ENCODE peak calls at places on chromosome 15, in nine cellular contexts. F is heart right ventricle, M is mesothelial cell of epicardium, G is psoas muscle, J is GM20000, N is sigmoid colon, Z is upper lobe of right lung, U is neural progenitor cell, C is uterus. V is an unnamed sample.

GRCh38 chr15:68995754-68996141 is 18.7 kb upstream of the NOX5 start:
- DNase-seq in Z (no peak), C (no peak), U (no peak), J (no peak), N (no peak), G (no peak), F (no peak), M (no peak), V (no peak)

GRCh38 chr15:55899537-55899936 is 93.9 kb downstream of the NEDD4 start:
- DNase-seq in M (no peak), C (no peak), N (no peak), F (no peak), G (no peak), Z (no peak), J (no peak), U (no peak), V (no peak)

GRCh38 chr15:73822998-73823397 is 50.4 kb upstream of the TBC1D21 start:
- DNase-seq in G (no peak), U (peak; percentile 76), M (no peak), Z (no peak), J (no peak), C (no peak), N (no peak), F (no peak), V (no peak)

GRCh38 chr15:74787251-74788041 is 5.6 kb downstream of the CSK start:
- DNase-seq in Z (peak; percentile 91), M (no peak), N (peak; percentile 83), G (peak; percentile 57), C (no peak), U (peak; percentile 80), J (peak; percentile 84), F (no peak), V (peak; percentile 94)

GRCh38 chr15:40787344-40787841 is 17.6 kb downstream of the C15orf62 start:
- DNase-seq in G (no peak), M (no peak), Z (peak; percentile 73), J (no peak), F (no peak), N (peak; percentile 61), U (no peak), C (no peak), V (no peak)

GRCh38 chr15:80059786-80060489 is 462 bp downstream of the ZFAND6 start:
- DNase-seq in F (peak; percentile 12), G (peak; percentile 82), C (no peak), Z (no peak), N (peak; percentile 68), M (no peak), U (peak; percentile 90), J (peak; percentile 90), V (no peak)

GRCh38 chr15:95365615-95366107 is 964.8 kb upstream of the NR2F2 start:
- DNase-seq in M (no peak), J (no peak), G (no peak), N (no peak), C (peak; percentile 43), U (no peak), Z (no peak), F (peak; percentile 65), V (peak; percentile 20)

GRCh38 chr15:88648357-88649214 is 9.8 kb downstream of the ISG20 start:
- DNase-seq in F (no peak), N (peak; percentile 60), M (no peak), C (peak; percentile 20), U (no peak), Z (no peak), J (no peak), G (no peak), V (no peak)

GRCh38 chr15:101017935-101018849 is 99.0 kb downstream of the LRRK1 start:
- DNase-seq in Z (no peak), F (peak; percentile 2), N (peak; percentile 43), C (peak; percentile 8), J (no peak), U (no peak), M (no peak), G (no peak), V (no peak)

GRCh38 chr15:36506733-36507356 is 72.6 kb upstream of the CDIN1 start:
- DNase-seq in C (no peak), N (no peak), F (no peak), G (no peak), U (no peak), J (no peak), M (no peak), Z (no peak), V (no peak)

GRCh38 chr15:41936649-41937567 is 35.4 kb downstream of the EHD4 start:
- DNase-seq in F (peak; percentile 69), Z (no peak), U (no peak), J (peak; percentile 55), G (peak; percentile 51), C (peak; percentile 65), M (no peak), N (no peak), V (no peak)

GRCh38 chr15:62848631-62849050 is 193.9 kb upstream of the TPM1 start:
- DNase-seq in J (no peak), F (no peak), N (peak; percentile 29), Z (no peak), C (no peak), G (no peak), M (no peak), U (no peak), V (no peak)

GRCh38 chr15:62363913-62364312 is 198.8 kb upstream of the C2CD4B start:
- DNase-seq in N (no peak), C (no peak), U (no peak), M (no peak), G (no peak), Z (no peak), J (no peak), F (no peak), V (no peak)

GRCh38 chr15:79478108-79478507 is 46.0 kb downstream of the MINAR1 start:
- DNase-seq in F (no peak), J (no peak), C (no peak), N (no peak), Z (no peak), M (no peak), U (no peak), G (no peak), V (no peak)

GRCh38 chr15:58932791-58933310 is 628 bp downstream of the SLTM start:
- DNase-seq in G (no peak), M (no peak), J (no peak), F (peak; percentile 19), N (peak; percentile 73), C (no peak), Z (no peak), U (no peak), V (no peak)

DNA sequence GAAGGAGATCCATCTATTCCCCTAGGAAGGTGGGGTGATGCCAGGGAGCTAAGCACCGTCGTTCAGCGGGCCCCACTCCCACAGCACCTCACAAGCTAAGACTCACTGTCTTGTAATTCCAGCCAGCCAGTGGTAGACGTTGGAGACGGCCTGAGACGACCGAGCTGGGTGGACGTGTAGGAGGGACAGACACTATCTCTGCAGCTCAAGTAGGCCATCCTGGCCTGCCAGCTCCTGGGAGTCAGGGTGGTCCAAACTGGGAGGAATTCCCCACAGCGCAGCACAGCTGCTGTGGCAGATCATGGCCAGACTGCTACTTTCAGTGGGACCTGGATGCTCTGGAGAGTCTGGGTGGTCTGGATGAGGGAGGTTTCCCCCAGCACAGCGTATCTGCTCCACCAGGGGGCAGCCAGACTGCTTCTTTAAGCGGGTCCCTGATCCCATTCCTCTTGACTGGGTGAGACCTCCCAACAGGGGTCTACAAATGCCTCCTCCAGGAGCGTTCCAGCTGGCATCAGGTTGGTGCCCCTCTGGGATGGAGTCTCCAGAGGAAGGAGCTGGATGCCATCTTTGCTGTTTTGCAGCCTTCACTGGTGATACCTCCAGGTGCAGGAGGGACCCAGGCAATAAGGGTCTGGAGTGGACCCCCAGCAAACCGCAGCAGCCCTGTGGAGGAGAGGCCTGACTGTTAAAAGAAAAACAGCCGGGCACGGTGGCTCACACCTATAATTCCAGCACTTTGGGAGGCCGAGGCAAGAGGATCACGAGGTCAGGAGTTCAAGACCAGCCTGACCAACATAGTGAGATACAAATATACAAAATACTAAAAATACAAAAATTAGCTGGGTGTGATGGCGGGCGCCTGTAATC is 27.6 kb downstream of the GNB5 start:
- DNase-seq in J (no peak), M (no peak), U (peak; percentile 77), N (no peak), C (no peak), G (no peak), F (no peak), Z (no peak), V (no peak)
- TF ChIP-seq CTCF in J (peak; percentile 13), M (peak; percentile 32), U (peak; percentile 55), N (no peak), C (no peak), G (no peak), F (peak; percentile 21), Z (peak; percentile 7), V (peak; percentile 44)

DNA sequence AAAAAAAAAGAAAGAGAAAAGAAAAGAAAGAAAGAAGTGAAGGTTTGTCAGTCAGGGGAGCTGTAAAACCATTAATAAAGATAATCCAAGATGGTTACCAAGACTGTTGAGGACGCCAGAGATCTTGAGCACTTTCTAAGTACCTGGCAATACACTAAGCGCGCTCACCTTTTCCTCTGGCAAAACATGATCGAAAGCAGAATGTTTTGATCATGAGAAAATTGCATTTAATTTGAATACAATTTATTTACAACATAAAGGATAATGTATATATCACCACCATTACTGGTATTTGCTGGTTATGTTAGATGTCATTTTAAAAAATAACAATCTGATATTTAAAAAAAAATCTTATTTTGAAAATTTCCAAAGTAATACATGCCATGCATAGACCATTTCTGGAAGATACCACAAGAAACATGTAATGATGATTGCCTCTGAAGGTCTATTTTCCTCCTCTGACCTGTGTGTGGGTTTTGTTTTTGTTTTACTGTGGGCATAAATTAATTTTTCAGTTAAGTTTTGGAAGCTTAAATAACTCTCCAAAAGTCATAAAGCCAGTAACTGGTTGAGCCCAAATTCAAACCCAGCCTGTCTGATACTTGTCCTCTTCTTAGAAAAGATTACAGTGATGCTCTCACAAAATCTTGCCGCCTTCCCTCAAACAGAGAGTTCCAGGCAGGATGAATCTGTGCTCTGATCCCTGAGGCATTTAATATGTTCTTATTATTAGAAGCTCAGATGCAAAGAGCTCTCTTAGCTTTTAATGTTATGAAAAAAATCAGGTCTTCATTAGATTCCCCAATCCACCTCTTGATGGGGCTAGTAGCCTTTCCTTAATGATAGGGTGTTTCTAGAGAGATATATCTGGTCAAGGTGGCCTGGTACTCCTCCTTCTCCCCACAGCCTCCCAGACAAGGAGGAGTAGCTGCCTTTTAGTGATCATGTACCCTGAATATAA is 2.0 kb downstream of the B2M start:
- DNase-seq in F (no peak), J (no peak), U (no peak), Z (no peak), C (no peak), M (no peak), N (no peak), G (no peak), V (no peak)
- TF ChIP-seq CTCF in F (peak; percentile 39), J (no peak), U (peak; percentile 38), Z (peak; percentile 25), C (no peak), M (no peak), N (peak; percentile 9), G (peak; percentile 32), V (peak; percentile 19)

DNA sequence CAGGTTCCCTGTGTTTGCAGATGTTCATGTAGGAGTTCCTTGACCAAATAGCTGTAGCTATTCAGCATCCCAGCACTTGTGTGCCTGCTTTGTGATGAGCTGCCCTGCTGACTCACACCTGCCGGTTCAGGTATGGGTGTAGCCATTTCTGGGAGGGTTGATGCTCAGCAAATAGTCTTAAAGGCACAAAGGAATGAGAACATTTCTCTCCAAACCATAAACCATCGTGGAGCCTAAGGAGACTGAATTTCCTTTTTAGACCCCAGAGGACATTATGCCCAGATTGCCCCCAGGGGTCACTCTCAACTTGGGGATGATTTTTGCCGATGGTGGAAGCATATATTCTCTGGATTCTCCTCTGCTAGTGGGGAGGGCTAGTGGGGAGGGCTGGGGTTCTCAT is 80.6 kb downstream of the ADAMTSL3 start:
- DNase-seq in U (peak; percentile 17), M (no peak), C (no peak), J (peak; percentile 45), Z (no peak), G (no peak), N (no peak), F (no peak), V (no peak)
- TF ChIP-seq CTCF in U (peak; percentile 46), M (no peak), C (no peak), J (no peak), Z (no peak), G (no peak), N (no peak), F (peak; percentile 51), V (peak; percentile 56)

GRCh38 chr15:77784361-77785292 is 151.9 kb upstream of the LINGO1 start:
- DNase-seq in G (no peak), C (no peak), N (no peak), Z (no peak), U (peak; percentile 66), F (no peak), M (no peak), J (peak; percentile 52), V (no peak)
- TF ChIP-seq CTCF in G (no peak), C (no peak), N (no peak), Z (peak; percentile 16), U (peak; percentile 61), F (peak; percentile 37), M (no peak), J (peak; percentile 17), V (peak; percentile 64)